ENCODE peak calls at places on chromosomes 13 and 19, in five cellular contexts. J is HFF-Myc, I is AG20443, P is NCI-H1105, V is osteoblast. A is an unnamed sample.

GRCh38 chr13:97028441-97029299 is 34.4 kb upstream of the OXGR1 start:
- DNase-seq in J (peak; percentile 14), I (peak; percentile 71), P (no peak), V (peak; percentile 38), A (no peak)

GRCh38 chr19:50505856-50506611 is 5.0 kb downstream of the JOSD2 start:
- DNase-seq in J (no peak), I (no peak), P (no peak), V (no peak), A (no peak)

GRCh38 chr19:13887039-13887438 is 10.1 kb downstream of the NANOS3 start:
- DNase-seq in J (no peak), I (peak; percentile 53), P (no peak), V (peak; percentile 68), A (no peak)

GRCh38 chr13:19888799-19889198 is 25.4 kb upstream of the ZMYM5 start:
- DNase-seq in J (no peak), I (peak; percentile 20), P (no peak), V (peak; percentile 29), A (no peak)

GRCh38 chr13:39765801-39766463 is 110.5 kb downstream of the COG6 start:
- DNase-seq in J (no peak), I (peak; percentile 21), P (peak; percentile 86), V (peak; percentile 23), A (no peak)

GRCh38 chr19:21691656-21692055 is 75.7 kb downstream of the ZNF100 start:
- DNase-seq in J (no peak), I (no peak), P (no peak), V (no peak), A (no peak)

GRCh38 chr13:36920612-36921185 is 661 bp upstream of the SMAD9 start:
- DNase-seq in J (no peak), I (no peak), P (no peak), V (no peak), A (no peak)

GRCh38 chr19:4310247-4311121 is 6.1 kb downstream of the FSD1 start:
- DNase-seq in J (no peak), I (no peak), P (no peak), V (peak; percentile 78), A (no peak)

GRCh38 chr19:11205939-11206570 is 8.7 kb upstream of the KANK2 start:
- DNase-seq in J (no peak), I (no peak), P (no peak), V (peak; percentile 44), A (no peak)

GRCh38 chr13:103852036-103852435 is 785.8 kb upstream of the SLC10A2 start:
- DNase-seq in J (no peak), I (no peak), P (no peak), V (no peak), A (no peak)

GRCh38 chr13:73268306-73268705 is 209.5 kb downstream of the KLF5 start:
- DNase-seq in J (no peak), I (peak; percentile 51), P (no peak), V (no peak), A (peak; percentile 47)